ENCODE peak calls at places on chromosomes 12 and 14, in nine cellular contexts. T is mesendoderm, W is cardiac fibroblast, E is IMR-90, X is adipocyte, A is heart left ventricle, U is astrocyte, B is AG10803, I is HCT116. H is an unnamed sample.

GRCh38 chr14:92990456-92991430 is 67.8 kb downstream of the CHGA start:
- DNase-seq in E (no peak), T (peak), B (no peak), A (no peak), X (no peak), I (no peak), W (no peak), U (no peak), H (no peak)

GRCh38 chr14:92673601-92674000 is 74.8 kb downstream of the LGMN start:
- DNase-seq in E (no peak), B (no peak), I (no peak), T (no peak), U (no peak), W (no peak), X (no peak), A (no peak), H (no peak)

GRCh38 chr14:50783542-50783941 is 47.4 kb downstream of the NIN start:
- DNase-seq in T (no peak), A (no peak), I (no peak), U (no peak), X (no peak), B (no peak), E (no peak), W (no peak), H (no peak)

GRCh38 chr14:67510836-67511235 is 22.3 kb upstream of the PLEKHH1 start:
- DNase-seq in U (no peak), B (no peak), E (no peak), X (no peak), W (peak), A (no peak), I (no peak), T (no peak), H (peak)

GRCh38 chr12:3698218-3698974 is 54.5 kb downstream of the CRACR2A start:
- DNase-seq in U (peak), W (peak), X (peak), I (no peak), B (peak), A (no peak), E (peak), T (no peak), H (peak)

GRCh38 chr14:36820111-36820709 is 158.6 kb downstream of the PAX9 start:
- DNase-seq in W (no peak), A (no peak), B (no peak), E (no peak), I (no peak), X (peak), T (no peak), U (no peak), H (no peak)

GRCh38 chr12:23472329-23472971 is 477.0 kb downstream of the SOX5 start:
- DNase-seq in B (no peak), I (no peak), W (no peak), A (no peak), X (no peak), E (no peak), U (no peak), T (peak), H (no peak)

GRCh38 chr12:44003721-44004120 is 167.8 kb downstream of the TMEM117 start:
- DNase-seq in I (no peak), X (no peak), T (no peak), E (no peak), W (no peak), U (no peak), B (no peak), A (no peak), H (no peak)

GRCh38 chr12:23729354-23729753 is 220.1 kb downstream of the SOX5 start:
- DNase-seq in A (no peak), E (peak), X (no peak), B (no peak), I (no peak), U (peak), W (no peak), T (no peak), H (no peak)

GRCh38 chr12:100708591-100708990 is 86.0 kb upstream of the ANO4 start:
- DNase-seq in A (no peak), U (no peak), B (no peak), I (no peak), W (no peak), T (no peak), E (no peak), X (no peak), H (no peak)

DNA sequence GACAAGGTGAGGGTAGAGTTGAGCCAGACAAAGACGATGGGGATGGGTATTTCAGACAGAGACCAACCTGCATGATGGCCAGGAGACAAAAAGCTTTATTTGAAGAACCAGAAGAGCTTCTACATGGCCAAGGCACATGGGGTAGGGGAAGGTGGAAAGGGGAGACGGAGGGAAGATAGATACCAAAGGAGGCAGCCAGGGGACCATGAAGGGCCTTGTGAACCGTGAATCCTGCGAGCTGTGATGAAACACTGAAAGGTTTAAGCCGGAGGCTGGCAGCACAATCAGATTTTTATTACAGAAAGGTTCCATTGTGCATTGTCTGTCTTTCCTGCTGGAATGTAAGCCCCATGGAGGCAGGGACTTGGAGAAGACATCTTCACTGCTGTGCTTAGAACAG is 72.4 kb downstream of the PLXNC1 start:
- DNase-seq in T (no peak), X (no peak), A (no peak), W (no peak), I (no peak), E (no peak), U (no peak), B (no peak), H (no peak)
- H3K4me3 ChIP-seq in T (no peak), X (no peak), A (no peak), W (no peak), I (no peak), E (no peak), U (no peak), B (no peak), H (no peak)

GRCh38 chr12:116918464-116918863 is 7.7 kb downstream of the FBXW8 start:
- DNase-seq in B (no peak), W (no peak), A (no peak), U (no peak), E (no peak), X (no peak), I (no peak), T (peak), H (no peak)
- H3K4me3 ChIP-seq in B (no peak), W (no peak), A (no peak), U (no peak), E (no peak), X (no peak), I (no peak), T (no peak), H (no peak)

DNA sequence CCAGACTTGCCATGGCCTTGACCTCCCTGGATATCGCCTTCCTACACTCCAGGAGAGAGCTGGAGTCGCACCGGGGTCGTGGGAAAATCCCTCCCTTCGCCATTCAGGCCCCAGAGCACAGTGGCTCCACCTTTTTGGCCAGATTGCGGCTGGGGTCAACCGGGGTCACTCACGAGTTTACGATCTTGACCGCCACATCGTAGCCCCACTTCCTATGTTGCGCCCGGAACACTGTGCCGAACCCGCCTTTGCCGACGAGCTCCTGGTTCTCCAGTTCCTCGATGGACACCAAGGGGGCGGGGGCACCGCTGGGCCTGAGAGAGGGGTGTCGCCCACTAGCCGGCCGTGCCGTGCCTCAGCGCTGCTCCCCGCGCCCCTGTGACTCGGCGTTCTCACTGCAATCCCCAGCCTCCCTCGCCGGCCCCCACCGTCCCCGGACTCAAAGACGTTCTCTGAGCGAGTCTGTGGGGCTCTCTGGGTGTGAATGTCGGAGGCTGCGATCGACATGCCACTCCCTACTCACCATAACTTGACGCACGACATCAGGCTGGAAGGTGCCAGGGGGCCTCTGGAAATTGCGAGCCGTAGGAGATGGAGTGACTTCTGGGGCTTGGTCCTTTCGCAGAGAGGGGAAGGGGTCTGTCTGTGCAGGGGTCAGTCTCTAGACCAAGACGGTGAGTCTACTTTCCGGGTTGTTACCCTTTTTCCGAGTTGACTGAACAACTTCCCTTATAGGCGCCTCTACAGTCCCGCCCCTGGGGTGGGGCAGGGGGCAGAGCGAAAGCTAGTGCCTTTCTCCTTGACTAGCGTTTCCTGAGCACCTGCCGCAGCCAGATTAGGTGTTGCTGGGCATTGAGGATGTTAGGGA is at the start of gene RIPK3:
- DNase-seq in X (no peak), I (no peak), T (no peak), B (no peak), A (peak), E (no peak), U (no peak), W (no peak), H (no peak)
- H3K4me3 ChIP-seq in X (peak), I (no peak), T (peak), B (peak), A (peak), E (no peak), U (peak), W (peak), H (peak)

DNA sequence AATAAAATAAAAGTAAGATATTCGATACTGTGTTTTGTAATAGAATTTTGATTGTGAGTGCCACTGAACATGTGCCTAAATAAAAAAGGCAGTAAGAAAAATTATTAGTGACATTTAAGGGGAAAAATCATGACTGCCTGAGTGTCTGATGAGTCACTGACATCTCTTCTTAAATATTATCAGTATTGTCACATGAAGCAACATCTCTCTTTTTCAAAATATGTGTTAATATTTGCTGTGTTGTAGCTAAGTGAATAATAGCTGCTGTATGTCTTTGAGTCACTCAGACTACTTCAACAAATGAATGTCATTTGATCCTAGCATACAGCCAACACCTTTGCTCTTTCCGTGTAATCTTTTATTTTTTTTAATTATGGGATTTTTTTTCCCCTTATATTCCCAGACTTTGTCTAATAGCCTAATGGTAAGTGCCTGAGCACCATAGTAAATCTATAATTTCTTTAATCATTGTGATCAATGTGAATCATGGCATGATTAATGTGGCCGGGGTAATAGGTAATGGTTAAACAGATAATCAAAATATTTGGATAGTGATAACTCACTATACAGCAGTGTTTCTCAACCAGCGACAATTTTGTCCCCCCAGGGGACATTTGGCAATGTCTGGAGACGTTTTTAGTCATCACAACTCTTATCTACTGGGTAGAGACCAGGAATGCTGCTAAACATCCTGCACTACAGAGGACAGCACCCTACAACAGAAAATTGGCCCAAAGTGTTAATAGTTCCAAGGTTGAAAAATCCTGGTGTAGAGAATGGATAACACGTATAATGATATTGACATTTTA is 11.7 kb upstream of the OTX2 start:
- DNase-seq in A (no peak), T (no peak), W (no peak), B (no peak), I (no peak), X (no peak), U (no peak), E (no peak), H (no peak)
- H3K4me3 ChIP-seq in A (no peak), T (no peak), W (no peak), B (no peak), I (no peak), X (no peak), U (no peak), E (no peak), H (no peak)

DNA sequence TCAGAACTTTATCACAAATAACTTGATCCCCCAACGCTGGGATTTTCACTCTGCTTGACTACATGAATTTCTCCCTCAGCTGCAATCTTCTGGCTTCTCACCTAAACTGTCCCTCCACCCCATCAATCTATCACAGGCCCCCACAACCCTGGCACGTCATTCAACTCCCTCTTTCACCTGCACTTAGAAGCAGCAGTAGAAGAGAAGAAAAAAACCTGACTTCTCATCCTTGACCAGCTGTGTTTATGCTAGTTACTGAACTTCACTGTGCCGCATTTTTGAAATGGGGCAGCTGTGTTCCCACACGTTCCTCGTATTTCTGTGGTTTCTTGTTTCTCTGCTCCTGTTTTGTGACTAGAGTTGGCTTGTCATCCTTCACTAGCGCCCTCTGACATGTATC is 35.0 kb downstream of the ITPR2 start:
- DNase-seq in B (peak), E (peak), I (no peak), A (no peak), U (peak), T (no peak), W (peak), X (peak), H (no peak)
- H3K4me3 ChIP-seq in B (no peak), E (no peak), I (no peak), A (no peak), U (no peak), T (no peak), W (no peak), X (no peak), H (no peak)